ENCODE peak calls at places on chromosomes 4 and X, in six cellular contexts. One of them, this sample, is unnamed.

GRCh38 chr4:48372272-48372671 is 30.9 kb downstream of the SLAIN2 start:
- DNase-seq in CD8-positive, alpha-beta T cell: no peak
- DNase-seq in Calu3: no peak
- DNase-seq in lower leg skin: no peak
- DNase-seq in HFF-Myc: no peak
- DNase-seq in left lung: no peak
- DNase-seq in this sample: no peak

GRCh38 chr4:140944539-140944938 is 188.4 kb upstream of the TBC1D9 start:
- DNase-seq in CD8-positive, alpha-beta T cell: no peak
- DNase-seq in lower leg skin: no peak
- DNase-seq in HFF-Myc: no peak
- DNase-seq in left lung: no peak
- DNase-seq in Calu3: no peak
- DNase-seq in this sample: no peak

GRCh38 chr4:38279650-38280322 is 319.6 kb downstream of the PTTG2 start:
- DNase-seq in left lung: no peak
- DNase-seq in CD8-positive, alpha-beta T cell: no peak
- DNase-seq in lower leg skin: no peak
- DNase-seq in HFF-Myc: no peak
- DNase-seq in Calu3: no peak
- DNase-seq in this sample: no peak

GRCh38 chr4:163331629-163332360 is 601 bp downstream of the NPY1R start:
- DNase-seq in lower leg skin: no peak
- DNase-seq in CD8-positive, alpha-beta T cell: no peak
- DNase-seq in Calu3: peak
- DNase-seq in HFF-Myc: no peak
- DNase-seq in left lung: peak
- DNase-seq in this sample: no peak

GRCh38 chr4:1992468-1993168 is 16.2 kb downstream of the NELFA start:
- DNase-seq in CD8-positive, alpha-beta T cell: no peak
- DNase-seq in lower leg skin: no peak
- DNase-seq in Calu3: no peak
- DNase-seq in left lung: peak
- DNase-seq in HFF-Myc: no peak
- DNase-seq in this sample: no peak

GRCh38 chrX:46251755-46252154 is 293.5 kb downstream of the ZNF674 start:
- DNase-seq in HFF-Myc: peak
- DNase-seq in left lung: no peak
- DNase-seq in CD8-positive, alpha-beta T cell: no peak
- DNase-seq in Calu3: no peak
- DNase-seq in lower leg skin: no peak
- DNase-seq in this sample: no peak

GRCh38 chr4:107956011-107956410 is 24.7 kb downstream of the CYP2U1 start:
- DNase-seq in Calu3: no peak
- DNase-seq in left lung: no peak
- DNase-seq in HFF-Myc: no peak
- DNase-seq in CD8-positive, alpha-beta T cell: no peak
- DNase-seq in lower leg skin: no peak
- DNase-seq in this sample: no peak

GRCh38 chr4:56506110-56506705 is 617 bp downstream of the ARL9 start:
- DNase-seq in HFF-Myc: no peak
- DNase-seq in lower leg skin: no peak
- DNase-seq in CD8-positive, alpha-beta T cell: no peak
- DNase-seq in Calu3: no peak
- DNase-seq in left lung: no peak
- DNase-seq in this sample: no peak

GRCh38 chrX:28847423-28847822 is 260.2 kb downstream of the IL1RAPL1 start:
- DNase-seq in lower leg skin: no peak
- DNase-seq in left lung: no peak
- DNase-seq in HFF-Myc: peak
- DNase-seq in CD8-positive, alpha-beta T cell: no peak
- DNase-seq in Calu3: peak
- DNase-seq in this sample: no peak

GRCh38 chr4:121182296-121182695 is 18.2 kb upstream of the TNIP3 start:
- DNase-seq in CD8-positive, alpha-beta T cell: no peak
- DNase-seq in HFF-Myc: no peak
- DNase-seq in Calu3: no peak
- DNase-seq in lower leg skin: no peak
- DNase-seq in left lung: no peak
- DNase-seq in this sample: no peak

GRCh38 chr4:21476753-21477152 is 471.8 kb downstream of the KCNIP4 start:
- DNase-seq in Calu3: peak
- DNase-seq in HFF-Myc: no peak
- DNase-seq in left lung: no peak
- DNase-seq in lower leg skin: no peak
- DNase-seq in CD8-positive, alpha-beta T cell: no peak
- DNase-seq in this sample: no peak

GRCh38 chrX:24647257-24648058 is at the start of gene PCYT1B:
- DNase-seq in lower leg skin: peak
- DNase-seq in left lung: peak
- DNase-seq in CD8-positive, alpha-beta T cell: peak
- DNase-seq in Calu3: peak
- DNase-seq in HFF-Myc: peak
- DNase-seq in this sample: peak

GRCh38 chr4:41887821-41888699 is 47.2 kb upstream of the TMEM33 start:
- DNase-seq in HFF-Myc: peak
- DNase-seq in CD8-positive, alpha-beta T cell: no peak
- DNase-seq in left lung: no peak
- DNase-seq in Calu3: peak
- DNase-seq in lower leg skin: no peak
- DNase-seq in this sample: no peak

GRCh38 chr4:169115897-169116254 is 105.8 kb upstream of the CBR4 start:
- DNase-seq in HFF-Myc: peak
- DNase-seq in Calu3: peak
- DNase-seq in CD8-positive, alpha-beta T cell: no peak
- DNase-seq in lower leg skin: no peak
- DNase-seq in left lung: no peak
- DNase-seq in this sample: no peak

GRCh38 chr4:1201851-1202525 is 29.6 kb upstream of the SPON2 start:
- DNase-seq in left lung: peak
- DNase-seq in HFF-Myc: no peak
- DNase-seq in lower leg skin: peak
- DNase-seq in Calu3: no peak
- DNase-seq in CD8-positive, alpha-beta T cell: peak
- DNase-seq in this sample: peak

GRCh38 chr4:74544655-74545361 is 99.9 kb downstream of the AREG start:
- DNase-seq in Calu3: no peak
- DNase-seq in lower leg skin: no peak
- DNase-seq in CD8-positive, alpha-beta T cell: no peak
- DNase-seq in HFF-Myc: no peak
- DNase-seq in left lung: no peak
- DNase-seq in this sample: no peak

GRCh38 chrX:17606211-17606610 is 131.1 kb upstream of the SCML1 start:
- DNase-seq in lower leg skin: no peak
- DNase-seq in Calu3: no peak
- DNase-seq in left lung: no peak
- DNase-seq in HFF-Myc: no peak
- DNase-seq in CD8-positive, alpha-beta T cell: no peak
- DNase-seq in this sample: no peak
- TF ChIP-seq CTCF in lower leg skin: no peak
- TF ChIP-seq CTCF in Calu3: no peak
- TF ChIP-seq CTCF in left lung: no peak
- TF ChIP-seq CTCF in HFF-Myc: no peak
- TF ChIP-seq CTCF in CD8-positive, alpha-beta T cell: no peak
- TF ChIP-seq CTCF in this sample: no peak

GRCh38 chr4:147101678-147102077 is 156.0 kb upstream of the TTC29 start:
- DNase-seq in Calu3: no peak
- DNase-seq in left lung: no peak
- DNase-seq in CD8-positive, alpha-beta T cell: no peak
- DNase-seq in lower leg skin: no peak
- DNase-seq in HFF-Myc: no peak
- DNase-seq in this sample: no peak

GRCh38 chr4:147102596-147102995 is 156.9 kb upstream of the TTC29 start:
- DNase-seq in lower leg skin: no peak
- DNase-seq in Calu3: no peak
- DNase-seq in left lung: no peak
- DNase-seq in CD8-positive, alpha-beta T cell: no peak
- DNase-seq in HFF-Myc: no peak
- DNase-seq in this sample: no peak

GRCh38 chr4:147094228-147094627 is 148.6 kb upstream of the TTC29 start:
- DNase-seq in CD8-positive, alpha-beta T cell: no peak
- DNase-seq in left lung: no peak
- DNase-seq in Calu3: peak
- DNase-seq in lower leg skin: no peak
- DNase-seq in HFF-Myc: no peak
- DNase-seq in this sample: no peak

GRCh38 chr4:147093206-147093605 is 147.5 kb upstream of the TTC29 start:
- DNase-seq in HFF-Myc: no peak
- DNase-seq in Calu3: no peak
- DNase-seq in CD8-positive, alpha-beta T cell: no peak
- DNase-seq in left lung: no peak
- DNase-seq in lower leg skin: no peak
- DNase-seq in this sample: no peak

DNA sequence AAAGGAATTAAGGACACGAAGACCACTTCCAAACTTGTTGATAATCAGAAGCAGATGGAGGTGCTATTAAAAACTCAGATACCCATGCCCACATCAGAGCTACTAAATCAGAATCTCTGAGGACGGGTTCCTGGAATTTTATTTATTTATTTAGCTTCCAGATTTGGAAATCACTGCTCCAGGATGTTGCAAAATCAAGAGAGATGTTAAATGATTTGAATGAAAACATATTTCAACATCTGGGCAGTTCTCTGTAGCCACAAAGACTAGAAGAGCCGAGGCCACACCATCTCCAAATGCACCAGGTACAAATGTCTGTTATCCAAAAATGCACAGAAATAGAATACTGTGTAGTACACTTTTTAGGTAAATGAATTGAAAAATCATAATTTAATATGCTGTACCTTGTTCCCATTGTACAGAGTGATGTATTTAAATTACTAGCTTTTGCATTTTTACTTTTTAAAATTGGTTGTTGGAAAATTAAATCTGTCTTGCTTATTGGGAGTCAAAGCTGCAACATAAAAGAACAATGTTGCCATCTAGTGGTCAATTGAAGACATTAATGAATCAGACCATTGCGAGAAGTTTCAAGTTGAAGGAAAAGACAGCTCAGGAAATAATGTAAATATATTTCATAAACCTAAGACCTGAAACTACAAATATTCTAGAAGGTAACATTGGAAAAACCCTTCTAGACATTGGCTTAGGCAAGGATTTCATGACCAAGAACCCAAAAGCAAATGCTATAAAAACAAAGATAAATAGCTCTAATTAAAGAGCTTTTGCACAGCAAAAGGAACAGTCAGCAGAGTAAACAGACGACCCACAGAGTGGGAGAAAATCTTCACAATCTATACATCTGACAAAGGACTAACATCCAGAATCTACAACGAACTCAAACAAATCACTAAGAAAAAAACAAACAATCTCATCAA is 151.3 kb upstream of the TTC29 start:
- DNase-seq in left lung: no peak
- DNase-seq in Calu3: no peak
- DNase-seq in HFF-Myc: peak
- DNase-seq in CD8-positive, alpha-beta T cell: no peak
- DNase-seq in lower leg skin: no peak
- DNase-seq in this sample: no peak
- TF ChIP-seq CTCF in left lung: peak
- TF ChIP-seq CTCF in Calu3: peak
- TF ChIP-seq CTCF in HFF-Myc: peak
- TF ChIP-seq CTCF in CD8-positive, alpha-beta T cell: peak
- TF ChIP-seq CTCF in lower leg skin: no peak
- TF ChIP-seq CTCF in this sample: no peak

DNA sequence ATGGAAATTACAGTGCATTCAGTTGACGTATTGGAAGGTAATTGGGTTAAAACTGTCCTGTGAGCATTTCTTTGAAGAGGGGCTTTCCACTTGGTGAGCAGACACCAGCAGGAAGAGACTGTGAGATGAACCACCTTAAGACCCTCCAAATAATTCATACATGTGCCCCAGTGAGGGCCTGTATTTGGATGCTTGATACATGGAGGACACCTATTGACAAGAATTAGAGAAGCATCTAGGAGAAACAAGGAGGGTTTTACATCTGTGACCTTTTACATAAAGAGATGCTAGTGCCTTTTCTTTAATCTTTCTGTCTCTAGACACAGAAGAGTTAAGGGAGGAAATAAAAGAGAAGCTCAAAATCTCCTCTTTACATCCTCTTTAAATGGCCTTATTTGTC is 1115.3 kb upstream of the IGFBP7 start:
- DNase-seq in Calu3: no peak
- DNase-seq in lower leg skin: no peak
- DNase-seq in CD8-positive, alpha-beta T cell: no peak
- DNase-seq in HFF-Myc: no peak
- DNase-seq in left lung: no peak
- DNase-seq in this sample: no peak
- TF ChIP-seq CTCF in Calu3: no peak
- TF ChIP-seq CTCF in lower leg skin: no peak
- TF ChIP-seq CTCF in CD8-positive, alpha-beta T cell: no peak
- TF ChIP-seq CTCF in HFF-Myc: no peak
- TF ChIP-seq CTCF in left lung: no peak
- TF ChIP-seq CTCF in this sample: no peak

DNA sequence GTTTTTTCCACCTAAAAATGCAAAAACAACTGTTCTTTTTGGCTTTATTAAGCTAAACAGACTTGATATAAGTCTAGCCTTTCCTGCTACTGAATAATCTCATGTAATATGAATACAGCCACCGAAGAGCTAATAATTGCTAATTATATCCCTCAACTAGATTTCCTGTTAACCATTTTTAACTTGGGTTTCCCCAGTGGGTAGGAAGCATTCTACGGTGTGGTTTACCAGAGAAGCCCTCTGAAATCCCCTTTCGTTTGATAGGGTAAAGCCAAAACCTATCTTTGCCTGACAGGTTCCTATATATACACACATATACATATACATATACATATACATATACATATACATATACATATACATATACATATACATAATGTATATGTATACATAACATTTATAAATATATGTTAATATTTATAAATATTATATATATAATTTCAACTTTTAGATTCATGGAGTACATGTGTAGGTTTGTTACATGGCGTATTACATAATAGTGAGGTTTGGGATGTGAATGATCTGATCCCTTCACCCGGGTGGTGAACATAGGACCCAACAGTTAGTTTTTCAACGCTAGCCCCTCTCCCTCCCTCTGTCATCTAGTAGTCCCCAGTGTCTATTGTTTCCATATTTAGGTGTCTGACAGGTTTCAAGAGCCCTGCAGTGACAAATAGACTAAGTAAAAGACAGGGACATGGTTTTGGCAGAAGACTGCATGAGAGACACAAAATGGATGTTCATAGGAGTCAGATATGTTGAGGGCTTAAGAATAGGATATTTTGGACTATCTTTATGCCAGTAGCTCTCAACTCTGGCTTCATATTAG is 62.4 kb downstream of the ATXN3L start:
- DNase-seq in left lung: no peak
- DNase-seq in HFF-Myc: no peak
- DNase-seq in CD8-positive, alpha-beta T cell: no peak
- DNase-seq in Calu3: no peak
- DNase-seq in lower leg skin: no peak
- DNase-seq in this sample: no peak
- TF ChIP-seq CTCF in left lung: no peak
- TF ChIP-seq CTCF in HFF-Myc: no peak
- TF ChIP-seq CTCF in CD8-positive, alpha-beta T cell: no peak
- TF ChIP-seq CTCF in Calu3: no peak
- TF ChIP-seq CTCF in lower leg skin: no peak
- TF ChIP-seq CTCF in this sample: no peak

DNA sequence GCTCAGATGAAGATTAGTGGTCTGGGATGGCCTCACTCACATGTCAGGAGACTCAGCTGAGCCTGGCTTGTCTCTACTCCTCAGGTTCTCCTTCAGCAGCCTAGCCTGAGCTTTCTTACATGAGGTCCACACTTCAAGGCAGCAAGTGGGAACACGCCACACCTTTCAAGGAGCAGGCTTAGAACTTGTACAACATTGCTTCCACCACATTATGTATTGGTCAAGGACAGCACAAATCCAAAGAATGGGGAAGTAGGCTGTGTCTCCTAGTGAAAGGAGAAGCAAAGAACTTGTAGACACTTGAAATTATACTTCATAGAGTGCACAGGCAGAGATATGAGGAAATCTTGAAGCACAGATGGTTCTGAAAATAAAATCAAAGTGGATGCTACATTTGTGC is 120.9 kb upstream of the NOCT start:
- DNase-seq in HFF-Myc: no peak
- DNase-seq in left lung: no peak
- DNase-seq in CD8-positive, alpha-beta T cell: no peak
- DNase-seq in lower leg skin: no peak
- DNase-seq in Calu3: no peak
- DNase-seq in this sample: no peak
- TF ChIP-seq CTCF in HFF-Myc: no peak
- TF ChIP-seq CTCF in left lung: no peak
- TF ChIP-seq CTCF in CD8-positive, alpha-beta T cell: no peak
- TF ChIP-seq CTCF in lower leg skin: no peak
- TF ChIP-seq CTCF in Calu3: no peak
- TF ChIP-seq CTCF in this sample: no peak

This sample was measured in omental fat pad.